ENCODE peak calls at places on chromosome 17, in six cellular contexts. A is mucosa of descending colon, J is SJCRH30, L is H9, R is left lung, X is DND-41. M is an unnamed sample.

GRCh38 chr17:65850486-65850885 is 289.0 kb upstream of the AXIN2 start:
- DNase-seq in J (no peak), X (no peak), R (no peak), A (no peak), L (no peak), M (no peak)

GRCh38 chr17:77748436-77748835 is 210.1 kb upstream of the TNRC6C start:
- DNase-seq in J (no peak), X (no peak), L (no peak), R (no peak), A (no peak), M (no peak)

GRCh38 chr17:74852237-74853047 is 7.2 kb downstream of the GRIN2C start:
- DNase-seq in X (peak; percentile 70), R (no peak), J (no peak), A (peak; percentile 48), L (peak; percentile 98), M (no peak)

GRCh38 chr17:82846061-82846691 is 6.4 kb upstream of the ZNF750 start:
- DNase-seq in L (no peak), R (peak; percentile 29), X (no peak), A (no peak), J (no peak), M (no peak)

GRCh38 chr17:76811028-76811427 is 57.2 kb upstream of the MGAT5B start:
- DNase-seq in X (no peak), L (no peak), R (no peak), A (no peak), J (no peak), M (no peak)

GRCh38 chr17:35094902-35095301 is 24.8 kb downstream of the RAD51D start:
- DNase-seq in J (peak; percentile 17), R (no peak), A (no peak), L (no peak), X (no peak), M (no peak)

GRCh38 chr17:68512967-68513474 is 791 bp downstream of the PRKAR1A start:
- DNase-seq in A (peak; percentile 38), X (no peak), L (no peak), J (peak; percentile 59), R (no peak), M (no peak)

GRCh38 chr17:38428643-38429371 is 543 bp downstream of the ARHGAP23 start:
- DNase-seq in X (peak; percentile 85), A (peak; percentile 34), R (peak; percentile 60), J (no peak), L (peak; percentile 63), M (peak; percentile 44)

GRCh38 chr17:78075545-78075944 is 53.0 kb downstream of the TMC6 start:
- DNase-seq in R (no peak), L (no peak), X (no peak), J (no peak), A (no peak), M (no peak)

GRCh38 chr17:80380068-80381061 is 34.6 kb upstream of the ENDOV start:
- DNase-seq in A (no peak), X (no peak), R (no peak), J (no peak), L (no peak), M (no peak)

GRCh38 chr17:83037084-83037950 is 42.1 kb upstream of the METRNL start:
- DNase-seq in L (no peak), A (no peak), X (no peak), J (no peak), R (peak; percentile 22), M (no peak)

GRCh38 chr17:67289174-67289876 is 44.3 kb upstream of the HELZ start:
- DNase-seq in X (no peak), L (peak; percentile 41), R (peak; percentile 66), A (peak; percentile 40), J (peak; percentile 64), M (peak; percentile 50)

GRCh38 chr17:82981141-82981540 is 98.3 kb upstream of the METRNL start:
- DNase-seq in L (no peak), A (no peak), J (no peak), R (no peak), X (no peak), M (no peak)

GRCh38 chr17:21213491-21214014 is 408 bp downstream of the TMEM11 start:
- DNase-seq in A (peak; percentile 52), R (no peak), X (no peak), J (peak; percentile 84), L (no peak), M (peak; percentile 47)

GRCh38 chr17:75909051-75909811 is 4.5 kb upstream of the MRPL38 start:
- DNase-seq in A (no peak), R (no peak), L (no peak), X (peak; percentile 56), J (no peak), M (peak; percentile 53)

GRCh38 chr17:2841606-2842005 is 45.4 kb downstream of the RAP1GAP2 start:
- DNase-seq in R (no peak), X (no peak), A (no peak), L (no peak), J (no peak), M (no peak)

GRCh38 chr17:49572806-49573420 is 2.8 kb upstream of the NXPH3 start:
- DNase-seq in A (no peak), X (no peak), R (no peak), J (no peak), L (no peak), M (no peak)

GRCh38 chr17:49571764-49572163 is 3.9 kb upstream of the NXPH3 start:
- DNase-seq in X (no peak), R (no peak), A (no peak), J (no peak), L (no peak), M (no peak)

GRCh38 chr17:49572226-49572625 is 3.4 kb upstream of the NXPH3 start:
- DNase-seq in X (no peak), J (no peak), A (no peak), L (no peak), R (no peak), M (no peak)

GRCh38 chr17:49571283-49571682 is 4.4 kb upstream of the NXPH3 start:
- DNase-seq in J (no peak), R (no peak), L (no peak), X (no peak), A (no peak), M (no peak)

DNA sequence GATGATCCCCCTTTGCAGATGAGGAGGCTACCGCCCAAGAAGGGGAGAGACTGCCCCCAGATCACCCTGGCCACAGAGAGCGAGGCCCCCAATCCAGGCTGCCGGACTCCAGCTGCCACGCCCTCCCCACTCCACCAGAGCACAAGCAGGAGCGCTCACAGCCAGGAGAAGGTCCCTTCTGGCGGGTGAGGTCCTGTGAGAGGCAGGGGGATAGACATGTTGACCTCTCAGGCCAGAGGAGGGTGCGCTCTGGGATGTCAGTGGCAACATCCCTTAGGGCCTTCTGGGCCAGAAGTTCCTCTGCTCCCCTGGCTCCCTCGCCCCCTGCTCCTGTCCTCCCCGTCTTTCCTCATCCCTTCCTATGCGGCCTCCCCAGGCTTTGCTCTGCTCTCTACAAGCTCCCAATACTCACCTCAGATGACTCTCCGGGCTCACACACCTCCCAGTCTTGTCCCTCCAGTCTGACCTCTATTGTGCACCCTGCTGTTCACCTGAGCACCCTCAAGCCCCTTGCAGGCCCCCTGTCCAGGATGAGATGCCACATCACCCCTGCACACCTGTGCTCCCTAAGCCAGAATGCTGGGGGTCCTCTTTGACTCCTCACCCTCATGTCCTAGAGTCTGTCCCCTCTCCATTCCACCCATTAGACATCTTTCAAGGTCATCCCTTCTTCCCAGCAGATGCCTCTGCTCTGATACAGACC is 5.0 kb upstream of the NXPH3 start:
- DNase-seq in X (no peak), R (no peak), A (no peak), J (no peak), L (peak; percentile 38), M (no peak)
- H3K4me1 ChIP-seq in X (peaks cover 18% of the 10 kb centered on the region), R (peaks cover 44% of the 10 kb centered on the region), A (peaks cover 11% of the 10 kb centered on the region), J (peaks cover 11% of the 10 kb centered on the region), L (no peaks in the 10 kb centered on the region), M (peaks cover 67% of the 10 kb centered on the region)

DNA sequence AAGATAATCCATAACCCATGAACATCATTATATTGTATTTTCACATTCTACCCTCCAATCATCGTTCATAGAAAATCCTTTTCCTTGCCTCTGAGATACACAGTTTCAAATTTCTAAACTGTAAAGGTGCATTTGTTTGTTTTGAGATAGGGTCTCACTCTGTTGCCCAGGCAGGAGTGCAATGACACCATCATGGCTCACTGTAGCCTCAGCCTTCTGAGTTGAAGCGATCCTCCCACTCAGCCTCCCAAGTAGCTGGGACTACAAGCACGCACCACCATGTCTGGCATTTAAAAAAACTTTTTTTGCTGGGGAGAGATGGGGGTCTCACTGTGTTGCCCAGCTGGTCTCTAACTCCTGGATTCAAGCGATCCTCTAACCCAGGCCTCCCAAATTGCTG is 58.1 kb upstream of the TOB1 start:
- DNase-seq in A (no peak), X (no peak), R (no peak), L (no peak), J (no peak), M (no peak)
- H3K4me1 ChIP-seq in A (peaks cover 40% of the 10 kb centered on the region), X (peaks cover 12% of the 10 kb centered on the region), R (peaks cover 26% of the 10 kb centered on the region), L (peaks cover 3% of the 10 kb centered on the region), J (peaks cover 50% of the 10 kb centered on the region), M (peaks cover 33% of the 10 kb centered on the region)

GRCh38 chr17:47278561-47278960 is 24.9 kb downstream of the ITGB3 start:
- DNase-seq in J (peak; percentile 33), X (no peak), A (no peak), R (no peak), L (no peak), M (no peak)

GRCh38 chr17:47277921-47278320 is 24.3 kb downstream of the ITGB3 start:
- DNase-seq in R (no peak), L (no peak), A (no peak), X (no peak), J (no peak), M (no peak)

GRCh38 chr17:47280072-47280811 is 26.6 kb downstream of the ITGB3 start:
- DNase-seq in J (peak; percentile 98), X (no peak), L (no peak), A (no peak), R (no peak), M (no peak)

GRCh38 chr17:47281246-47281645 is 27.6 kb downstream of the ITGB3 start:
- DNase-seq in A (no peak), J (no peak), L (no peak), R (no peak), X (no peak), M (no peak)

DNA sequence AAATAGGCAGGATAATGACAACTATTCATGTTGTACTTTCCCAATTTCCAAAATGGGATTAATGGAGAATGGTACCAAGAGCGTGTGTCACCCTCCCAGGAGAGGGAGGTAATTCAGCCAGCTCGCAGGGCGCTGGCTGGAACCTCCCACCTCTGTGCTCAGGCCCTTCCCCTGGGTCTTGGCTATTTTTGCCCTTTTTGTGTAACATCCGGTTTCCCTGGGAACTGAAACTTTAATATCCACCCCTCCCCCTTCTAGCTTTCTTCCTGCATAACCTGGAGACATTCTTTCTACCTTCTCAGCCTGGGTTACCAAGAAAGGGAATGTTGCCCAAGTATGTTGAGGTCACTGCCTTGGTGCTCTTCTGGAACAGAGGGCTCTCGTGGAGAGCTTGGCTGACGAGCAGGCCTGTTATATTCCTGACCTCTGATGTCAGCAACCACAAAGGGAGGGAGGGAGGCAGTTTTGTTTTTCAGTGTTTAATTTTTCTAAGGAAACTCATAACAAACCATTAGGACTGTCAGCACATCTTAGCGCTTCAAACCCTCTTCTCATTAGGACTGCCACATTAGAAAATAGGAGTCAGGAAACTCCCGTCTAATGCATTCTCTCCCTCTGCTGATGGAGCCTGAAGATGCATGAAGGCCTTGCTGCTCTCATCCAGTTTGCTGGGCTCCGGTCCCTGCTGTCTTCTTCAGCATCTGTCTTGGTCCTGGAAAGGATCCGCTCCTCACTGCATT is 25.6 kb downstream of the ITGB3 start:
- DNase-seq in L (no peak), A (peak; percentile 47), X (no peak), J (peak; percentile 84), R (peak; percentile 77), M (peak; percentile 36)
- H3K4me1 ChIP-seq in L (peaks cover 21% of the 10 kb centered on the region), A (peaks cover 18% of the 10 kb centered on the region), X (no peaks in the 10 kb centered on the region), J (peaks cover 48% of the 10 kb centered on the region), R (peaks cover 69% of the 10 kb centered on the region), M (peaks cover 50% of the 10 kb centered on the region)

GRCh38 chr17:838486-838885 is 56.3 kb downstream of the MRM3 start:
- DNase-seq in J (no peak), R (no peak), X (no peak), L (no peak), A (no peak), M (no peak)
- H3K4me1 ChIP-seq in J (peaks cover 4% of the 10 kb centered on the region), R (no peaks in the 10 kb centered on the region), X (no peaks in the 10 kb centered on the region), L (peaks cover 2% of the 10 kb centered on the region), A (no peaks in the 10 kb centered on the region), M (peaks cover 15% of the 10 kb centered on the region)